ENCODE peak calls at places on chromosomes 2 and 18, in four cellular contexts. One of them, this sample, is unnamed.

GRCh38 chr2:109614715-109615636 is 812 bp downstream of the SOWAHC start:
- DNase-seq in retinal pigment epithelial cell: no peak
- DNase-seq in naive thymus-derived CD4-positive, alpha-beta T cell: peak; percentile 14
- DNase-seq in mammary epithelial cell: peak; percentile 37
- DNase-seq in this sample: no peak

GRCh38 chr2:151138507-151138906 is 123.2 kb downstream of the RBM43 start:
- DNase-seq in retinal pigment epithelial cell: no peak
- DNase-seq in naive thymus-derived CD4-positive, alpha-beta T cell: no peak
- DNase-seq in mammary epithelial cell: no peak
- DNase-seq in this sample: no peak

GRCh38 chr2:112679484-112679883 is 33.7 kb downstream of the SLC20A1 start:
- DNase-seq in retinal pigment epithelial cell: no peak
- DNase-seq in naive thymus-derived CD4-positive, alpha-beta T cell: no peak
- DNase-seq in mammary epithelial cell: peak; percentile 70
- DNase-seq in this sample: no peak

GRCh38 chr18:13563390-13563805 is 163.0 kb downstream of the FAM210A start:
- DNase-seq in retinal pigment epithelial cell: no peak
- DNase-seq in mammary epithelial cell: no peak
- DNase-seq in naive thymus-derived CD4-positive, alpha-beta T cell: no peak
- DNase-seq in this sample: no peak

GRCh38 chr2:96806468-96807126 is 9.5 kb upstream of the CNNM3 start:
- DNase-seq in mammary epithelial cell: no peak
- DNase-seq in retinal pigment epithelial cell: no peak
- DNase-seq in naive thymus-derived CD4-positive, alpha-beta T cell: peak; percentile 73
- DNase-seq in this sample: peak; percentile 80

GRCh38 chr2:125745514-125745913 is 910.4 kb upstream of the GYPC start:
- DNase-seq in naive thymus-derived CD4-positive, alpha-beta T cell: no peak
- DNase-seq in mammary epithelial cell: no peak
- DNase-seq in retinal pigment epithelial cell: no peak
- DNase-seq in this sample: no peak

GRCh38 chr2:9552491-9553178 is 3.0 kb downstream of the ADAM17 start:
- DNase-seq in naive thymus-derived CD4-positive, alpha-beta T cell: no peak
- DNase-seq in retinal pigment epithelial cell: no peak
- DNase-seq in mammary epithelial cell: peak; percentile 94
- DNase-seq in this sample: no peak

GRCh38 chr2:206442854-206443734 is at the start of gene ADAM23:
- DNase-seq in retinal pigment epithelial cell: no peak
- DNase-seq in naive thymus-derived CD4-positive, alpha-beta T cell: peak; percentile 32
- DNase-seq in mammary epithelial cell: peak; percentile 50
- DNase-seq in this sample: peak; percentile 51

GRCh38 chr18:27315001-27315400 is 129.9 kb upstream of the CHST9 start:
- DNase-seq in retinal pigment epithelial cell: no peak
- DNase-seq in naive thymus-derived CD4-positive, alpha-beta T cell: no peak
- DNase-seq in mammary epithelial cell: peak; percentile 0
- DNase-seq in this sample: no peak

GRCh38 chr2:45654250-45654649 is 2.8 kb downstream of the PRKCE start:
- DNase-seq in mammary epithelial cell: no peak
- DNase-seq in naive thymus-derived CD4-positive, alpha-beta T cell: no peak
- DNase-seq in retinal pigment epithelial cell: no peak
- DNase-seq in this sample: no peak

GRCh38 chr2:176085120-176085788 is 1.5 kb upstream of the EVX2 start:
- DNase-seq in retinal pigment epithelial cell: no peak
- DNase-seq in mammary epithelial cell: no peak
- DNase-seq in naive thymus-derived CD4-positive, alpha-beta T cell: no peak
- DNase-seq in this sample: no peak

GRCh38 chr2:227365833-227366232 is 13.3 kb downstream of the TM4SF20 start:
- DNase-seq in mammary epithelial cell: no peak
- DNase-seq in retinal pigment epithelial cell: peak; percentile 71
- DNase-seq in naive thymus-derived CD4-positive, alpha-beta T cell: no peak
- DNase-seq in this sample: no peak

GRCh38 chr2:219120082-219120481 is 40.5 kb downstream of the NHEJ1 start:
- DNase-seq in mammary epithelial cell: peak; percentile 43
- DNase-seq in retinal pigment epithelial cell: no peak
- DNase-seq in naive thymus-derived CD4-positive, alpha-beta T cell: no peak
- DNase-seq in this sample: no peak

GRCh38 chr18:78427081-78427480 is 552.5 kb upstream of the SALL3 start:
- DNase-seq in mammary epithelial cell: no peak
- DNase-seq in retinal pigment epithelial cell: no peak
- DNase-seq in naive thymus-derived CD4-positive, alpha-beta T cell: no peak
- DNase-seq in this sample: no peak

GRCh38 chr2:217951521-217952247 is 51.1 kb downstream of the TNS1 start:
- DNase-seq in naive thymus-derived CD4-positive, alpha-beta T cell: no peak
- DNase-seq in mammary epithelial cell: no peak
- DNase-seq in retinal pigment epithelial cell: no peak
- DNase-seq in this sample: no peak

GRCh38 chr18:58535340-58536186 is 93.3 kb downstream of the ALPK2 start:
- DNase-seq in retinal pigment epithelial cell: no peak
- DNase-seq in naive thymus-derived CD4-positive, alpha-beta T cell: no peak
- DNase-seq in mammary epithelial cell: no peak
- DNase-seq in this sample: no peak

GRCh38 chr2:26922638-26923466 is 47.6 kb upstream of the MAPRE3 start:
- DNase-seq in mammary epithelial cell: peak; percentile 45
- DNase-seq in naive thymus-derived CD4-positive, alpha-beta T cell: peak; percentile 39
- DNase-seq in retinal pigment epithelial cell: no peak
- DNase-seq in this sample: peak; percentile 21

GRCh38 chr18:22900558-22901183 is 32.5 kb upstream of the RBBP8 start:
- DNase-seq in naive thymus-derived CD4-positive, alpha-beta T cell: no peak
- DNase-seq in mammary epithelial cell: no peak
- DNase-seq in retinal pigment epithelial cell: no peak
- DNase-seq in this sample: no peak

GRCh38 chr2:110114801-110115200 is 821 bp downstream of the MALL start:
- DNase-seq in retinal pigment epithelial cell: no peak
- DNase-seq in mammary epithelial cell: no peak
- DNase-seq in naive thymus-derived CD4-positive, alpha-beta T cell: no peak
- DNase-seq in this sample: no peak

GRCh38 chr2:109129356-109129920 is 433 bp downstream of the SH3RF3 start:
- DNase-seq in naive thymus-derived CD4-positive, alpha-beta T cell: peak; percentile 51
- DNase-seq in retinal pigment epithelial cell: no peak
- DNase-seq in mammary epithelial cell: peak; percentile 25
- DNase-seq in this sample: peak; percentile 29

GRCh38 chr2:9002637-9003365 is 683 bp downstream of the MBOAT2 start:
- DNase-seq in retinal pigment epithelial cell: no peak
- DNase-seq in mammary epithelial cell: peak; percentile 39
- DNase-seq in naive thymus-derived CD4-positive, alpha-beta T cell: peak; percentile 22
- DNase-seq in this sample: peak; percentile 10

DNA sequence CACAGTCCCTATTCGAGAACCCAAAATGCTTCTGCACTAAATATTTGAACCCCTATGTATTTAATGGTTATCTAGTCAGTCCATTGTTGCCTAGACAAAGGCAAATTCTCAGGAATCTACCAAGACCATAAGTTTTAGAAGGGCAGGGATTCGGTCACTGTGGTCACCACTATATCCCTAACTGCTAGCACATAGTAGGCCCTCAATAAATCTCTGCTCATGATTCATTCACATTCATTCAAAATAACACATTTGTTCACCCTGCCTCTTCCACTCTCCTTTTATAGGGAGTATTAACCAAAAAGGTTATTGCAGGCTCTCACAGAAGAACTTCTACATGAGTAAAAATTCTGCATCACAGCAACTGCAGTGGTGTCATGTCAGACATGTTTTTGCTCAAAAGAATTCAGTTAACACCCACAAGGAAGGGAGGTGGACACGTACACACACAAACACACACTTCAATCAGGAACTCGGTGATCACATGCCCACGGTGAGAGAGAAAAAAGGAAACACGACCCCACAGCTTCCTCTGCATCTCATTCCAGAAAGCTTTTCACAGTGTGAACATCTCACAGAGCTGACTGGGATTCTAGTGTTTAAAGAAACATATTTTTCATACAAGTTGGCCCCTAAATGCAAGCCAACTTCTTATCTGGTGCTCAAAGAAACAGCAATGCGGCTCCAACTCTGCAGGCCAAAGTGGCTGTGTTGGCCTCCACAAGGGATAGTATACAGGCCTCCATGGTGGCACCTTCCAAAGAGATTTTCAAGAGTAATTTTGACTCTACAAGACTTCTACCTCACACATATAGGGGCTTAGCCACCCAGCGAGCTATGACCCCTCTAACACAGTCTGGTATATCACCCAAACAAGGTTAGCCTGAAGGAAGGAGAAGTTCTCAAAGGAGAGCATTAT is 98.0 kb downstream of the ANKRD44 start:
- DNase-seq in retinal pigment epithelial cell: no peak
- DNase-seq in mammary epithelial cell: no peak
- DNase-seq in naive thymus-derived CD4-positive, alpha-beta T cell: peak; percentile 51
- DNase-seq in this sample: peak; percentile 43
- H3K4me3 ChIP-seq in retinal pigment epithelial cell: no peak overlapping the region
- H3K4me3 ChIP-seq in mammary epithelial cell: no peak overlapping the region
- H3K4me3 ChIP-seq in naive thymus-derived CD4-positive, alpha-beta T cell: peak overlapping the region; percentile 38
- H3K4me3 ChIP-seq in this sample: no peak overlapping the region

GRCh38 chr2:128472789-128473174 is 154.1 kb upstream of the HS6ST1 start:
- DNase-seq in naive thymus-derived CD4-positive, alpha-beta T cell: no peak
- DNase-seq in mammary epithelial cell: no peak
- DNase-seq in retinal pigment epithelial cell: no peak
- DNase-seq in this sample: no peak
- H3K4me3 ChIP-seq in naive thymus-derived CD4-positive, alpha-beta T cell: no peak overlapping the region
- H3K4me3 ChIP-seq in mammary epithelial cell: no peak overlapping the region
- H3K4me3 ChIP-seq in retinal pigment epithelial cell: no peak overlapping the region
- H3K4me3 ChIP-seq in this sample: no peak overlapping the region

GRCh38 chr2:42824454-42824807 is 32.0 kb upstream of the HAAO start:
- DNase-seq in mammary epithelial cell: no peak
- DNase-seq in retinal pigment epithelial cell: no peak
- DNase-seq in naive thymus-derived CD4-positive, alpha-beta T cell: no peak
- DNase-seq in this sample: no peak

GRCh38 chr2:42829556-42830510 is 37.5 kb upstream of the HAAO start:
- DNase-seq in retinal pigment epithelial cell: no peak
- DNase-seq in naive thymus-derived CD4-positive, alpha-beta T cell: no peak
- DNase-seq in mammary epithelial cell: no peak
- DNase-seq in this sample: no peak

GRCh38 chr2:42830922-42831574 is 38.7 kb upstream of the HAAO start:
- DNase-seq in mammary epithelial cell: no peak
- DNase-seq in retinal pigment epithelial cell: no peak
- DNase-seq in naive thymus-derived CD4-positive, alpha-beta T cell: no peak
- DNase-seq in this sample: no peak

GRCh38 chr2:42828487-42829416 is 36.4 kb upstream of the HAAO start:
- DNase-seq in retinal pigment epithelial cell: no peak
- DNase-seq in mammary epithelial cell: peak; percentile 58
- DNase-seq in naive thymus-derived CD4-positive, alpha-beta T cell: peak; percentile 69
- DNase-seq in this sample: peak; percentile 61

DNA sequence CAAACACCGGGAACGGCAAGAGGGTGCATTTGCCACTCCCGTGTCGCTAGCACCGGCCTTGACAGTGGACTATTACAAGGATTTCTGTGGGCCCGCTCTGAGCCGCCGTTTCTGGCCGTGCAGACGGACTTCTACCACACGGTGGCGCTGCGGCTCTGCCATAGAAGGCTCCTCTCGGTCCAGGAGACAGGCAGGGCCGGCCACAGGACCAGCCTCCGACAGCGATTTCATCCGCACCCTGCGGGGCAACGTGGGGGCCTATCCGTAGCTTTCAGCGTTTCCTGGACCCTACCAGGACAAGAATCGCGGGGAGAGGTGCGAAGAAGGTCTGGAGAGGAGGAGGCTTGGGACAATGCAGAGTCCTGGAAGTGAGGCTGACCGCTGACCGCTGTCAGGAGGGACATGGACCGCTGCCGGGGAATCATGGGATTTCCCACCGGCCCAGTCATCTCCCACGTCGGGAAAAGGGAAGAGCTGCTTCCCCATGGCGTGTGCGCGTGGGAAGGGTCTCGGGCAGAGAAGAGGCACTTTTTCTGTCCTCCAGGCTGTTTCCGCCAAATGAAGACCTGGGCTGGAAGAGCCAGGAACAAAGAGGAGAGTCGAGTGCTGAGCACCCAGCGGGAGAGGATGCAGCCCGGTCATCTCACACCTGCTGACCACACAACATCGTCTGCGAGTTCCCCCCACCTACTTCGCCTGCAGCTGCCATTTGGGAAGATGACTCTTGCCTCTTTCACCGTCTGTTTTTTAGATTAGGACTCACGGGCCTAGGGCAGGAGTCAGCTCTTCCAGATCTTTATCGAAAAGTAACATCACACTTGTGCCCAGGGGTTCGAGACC is 35.5 kb upstream of the HAAO start:
- DNase-seq in naive thymus-derived CD4-positive, alpha-beta T cell: peak; percentile 63
- DNase-seq in mammary epithelial cell: peak; percentile 65
- DNase-seq in retinal pigment epithelial cell: no peak
- DNase-seq in this sample: peak; percentile 62
- H3K4me3 ChIP-seq in naive thymus-derived CD4-positive, alpha-beta T cell: peak overlapping the region; percentile 31
- H3K4me3 ChIP-seq in mammary epithelial cell: peak overlapping the region; percentile 26
- H3K4me3 ChIP-seq in retinal pigment epithelial cell: peak overlapping the region; percentile 33
- H3K4me3 ChIP-seq in this sample: peak overlapping the region; percentile 30

DNA sequence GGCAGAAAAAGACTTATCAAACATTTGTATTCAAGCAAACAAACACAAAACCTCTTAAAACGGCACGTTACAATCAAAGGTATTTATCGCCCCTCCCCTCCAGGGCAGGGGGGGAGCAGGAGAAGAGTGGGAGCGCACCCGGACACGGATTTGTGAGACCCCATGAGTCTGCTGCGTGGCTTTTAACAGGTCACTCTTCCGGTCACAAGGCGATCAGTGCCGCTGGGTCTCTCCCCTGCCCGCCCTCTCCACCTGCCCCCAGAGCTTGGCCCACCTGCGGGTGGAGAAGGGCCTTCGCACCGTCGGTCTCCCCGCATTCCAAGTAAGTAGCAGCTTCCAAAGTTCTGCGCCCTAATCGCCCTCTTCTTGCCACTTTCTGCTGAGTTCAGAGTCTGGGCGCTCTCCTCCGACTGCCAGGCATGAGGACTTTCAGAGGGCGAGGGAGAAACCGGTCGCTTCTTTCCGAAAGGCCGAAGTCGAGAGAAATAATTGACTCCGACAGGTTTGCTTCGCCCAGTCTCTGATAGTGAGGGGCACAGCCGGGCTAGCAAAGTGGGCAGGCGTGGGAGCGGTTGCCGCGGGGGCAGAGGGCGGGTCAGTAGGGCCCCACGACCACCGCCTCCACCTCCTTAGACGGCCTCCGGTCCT is 797 bp downstream of the RPRM start:
- DNase-seq in naive thymus-derived CD4-positive, alpha-beta T cell: no peak
- DNase-seq in mammary epithelial cell: no peak
- DNase-seq in retinal pigment epithelial cell: no peak
- DNase-seq in this sample: no peak
- H3K4me3 ChIP-seq in naive thymus-derived CD4-positive, alpha-beta T cell: peak overlapping the region; percentile 38
- H3K4me3 ChIP-seq in mammary epithelial cell: no peak overlapping the region
- H3K4me3 ChIP-seq in retinal pigment epithelial cell: peak overlapping the region; percentile 88
- H3K4me3 ChIP-seq in this sample: peak overlapping the region; percentile 42

GRCh38 chr2:234881413-234882241 is 70.2 kb upstream of the SH3BP4 start:
- DNase-seq in retinal pigment epithelial cell: peak; percentile 62
- DNase-seq in mammary epithelial cell: peak; percentile 70
- DNase-seq in naive thymus-derived CD4-positive, alpha-beta T cell: no peak
- DNase-seq in this sample: no peak
- H3K4me3 ChIP-seq in retinal pigment epithelial cell: no peak overlapping the region
- H3K4me3 ChIP-seq in mammary epithelial cell: no peak overlapping the region
- H3K4me3 ChIP-seq in naive thymus-derived CD4-positive, alpha-beta T cell: no peak overlapping the region
- H3K4me3 ChIP-seq in this sample: no peak overlapping the region